ENCODE peak calls at places on chromosomes 11 and 22, in four cellular contexts. One of them, this sample, is unnamed. For H3K4me1, the result is how much of the 10 kb centered on the place peaks cover.

GRCh38 chr22:33402325-33402724 is 344.1 kb upstream of the SYN3 start:
- DNase-seq in HepG2: peak
- DNase-seq in HCT116: no peak
- DNase-seq in sigmoid colon: no peak
- DNase-seq in this sample: no peak

GRCh38 chr11:18192988-18193387 is 20.4 kb downstream of the MRGPRX4 start:
- DNase-seq in HepG2: no peak
- DNase-seq in sigmoid colon: no peak
- DNase-seq in HCT116: no peak
- DNase-seq in this sample: no peak

GRCh38 chr22:19679476-19680099 is 34.7 kb upstream of the SEPTIN5 start:
- DNase-seq in HepG2: no peak
- DNase-seq in sigmoid colon: peak
- DNase-seq in HCT116: no peak
- DNase-seq in this sample: peak

GRCh38 chr11:118939948-118940598 is 14.3 kb upstream of the BCL9L start:
- DNase-seq in HCT116: no peak
- DNase-seq in HepG2: no peak
- DNase-seq in sigmoid colon: peak
- DNase-seq in this sample: no peak

GRCh38 chr11:66966351-66966750 is 8.2 kb upstream of the PC start:
- DNase-seq in HepG2: peak
- DNase-seq in sigmoid colon: no peak
- DNase-seq in HCT116: no peak
- DNase-seq in this sample: no peak

GRCh38 chr22:47918936-47919505 is 1156.6 kb downstream of the TBC1D22A start:
- DNase-seq in HCT116: no peak
- DNase-seq in HepG2: no peak
- DNase-seq in sigmoid colon: no peak
- DNase-seq in this sample: no peak

GRCh38 chr22:40487663-40488249 is 117.4 kb downstream of the SGSM3 start:
- DNase-seq in sigmoid colon: no peak
- DNase-seq in HepG2: peak
- DNase-seq in HCT116: no peak
- DNase-seq in this sample: no peak

GRCh38 chr11:60786811-60787567 is 1.9 kb downstream of the MS4A10 start:
- DNase-seq in sigmoid colon: peak
- DNase-seq in HepG2: no peak
- DNase-seq in HCT116: no peak
- DNase-seq in this sample: no peak

GRCh38 chr22:33076368-33076767 is 18.2 kb upstream of the SYN3 start:
- DNase-seq in sigmoid colon: no peak
- DNase-seq in HCT116: no peak
- DNase-seq in HepG2: no peak
- DNase-seq in this sample: no peak

GRCh38 chr11:126416542-126417090 is 61.1 kb downstream of the ST3GAL4 start:
- DNase-seq in HCT116: no peak
- DNase-seq in sigmoid colon: peak
- DNase-seq in HepG2: no peak
- DNase-seq in this sample: peak

GRCh38 chr11:2732261-2732939 is 32.6 kb upstream of the KCNQ1OT1 start:
- DNase-seq in HepG2: peak
- DNase-seq in sigmoid colon: no peak
- DNase-seq in HCT116: no peak
- DNase-seq in this sample: no peak

GRCh38 chr11:66126808-66127555 is 56.9 kb downstream of the PACS1 start:
- DNase-seq in HepG2: no peak
- DNase-seq in HCT116: no peak
- DNase-seq in sigmoid colon: peak
- DNase-seq in this sample: no peak

GRCh38 chr11:59186130-59186594 is 14.2 kb downstream of the DTX4 start:
- DNase-seq in HepG2: peak
- DNase-seq in sigmoid colon: no peak
- DNase-seq in HCT116: peak
- DNase-seq in this sample: no peak

GRCh38 chr11:122232985-122233384 is 117.0 kb upstream of the BLID start:
- DNase-seq in sigmoid colon: no peak
- DNase-seq in HCT116: no peak
- DNase-seq in HepG2: no peak
- DNase-seq in this sample: no peak

GRCh38 chr11:122229611-122230386 is 113.8 kb upstream of the BLID start:
- DNase-seq in HCT116: no peak
- DNase-seq in HepG2: peak
- DNase-seq in sigmoid colon: no peak
- DNase-seq in this sample: no peak

GRCh38 chr11:122226810-122227379 is 110.9 kb upstream of the BLID start:
- DNase-seq in HCT116: no peak
- DNase-seq in HepG2: no peak
- DNase-seq in sigmoid colon: no peak
- DNase-seq in this sample: no peak

GRCh38 chr11:122229078-122229477 is 113.1 kb upstream of the BLID start:
- DNase-seq in HCT116: no peak
- DNase-seq in sigmoid colon: no peak
- DNase-seq in HepG2: no peak
- DNase-seq in this sample: no peak

GRCh38 chr11:122230387-122230760 is 114.4 kb upstream of the BLID start:
- DNase-seq in HCT116: no peak
- DNase-seq in HepG2: no peak
- DNase-seq in sigmoid colon: no peak
- DNase-seq in this sample: no peak
- H3K4me1 ChIP-seq in HCT116: under half
- H3K4me1 ChIP-seq in HepG2: under half
- H3K4me1 ChIP-seq in sigmoid colon: under half
- H3K4me1 ChIP-seq in this sample: under half

GRCh38 chr11:116171271-116172140 is 601.3 kb downstream of the BUD13 start:
- DNase-seq in HepG2: no peak
- DNase-seq in sigmoid colon: no peak
- DNase-seq in HCT116: no peak
- DNase-seq in this sample: no peak
- TF ChIP-seq POLR2AphosphoS5 in HepG2: no peak
- TF ChIP-seq POLR2AphosphoS5 in sigmoid colon: no peak
- TF ChIP-seq POLR2AphosphoS5 in HCT116: no peak
- TF ChIP-seq POLR2AphosphoS5 in this sample: no peak

DNA sequence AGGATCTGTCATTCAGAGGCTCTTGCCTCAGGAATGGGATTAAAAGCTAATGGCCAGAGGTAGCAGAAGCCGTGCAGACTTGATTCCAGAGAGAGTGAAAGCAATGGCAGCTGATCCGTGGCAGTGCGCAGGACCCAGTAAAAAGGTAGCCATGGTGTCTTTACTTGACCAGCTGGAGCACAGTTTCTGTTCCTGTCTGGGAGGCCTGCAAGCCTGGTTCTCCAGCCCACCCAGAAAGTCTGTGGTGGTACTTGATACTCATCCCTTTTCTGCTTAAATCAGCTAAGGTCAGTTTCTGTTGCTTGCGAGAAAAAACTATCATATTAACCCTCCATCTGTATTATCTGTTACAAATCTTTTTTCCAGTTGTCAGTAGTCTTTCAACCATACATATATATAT is 86.7 kb downstream of the RPS6KA4 start:
- DNase-seq in HCT116: no peak
- DNase-seq in sigmoid colon: peak
- DNase-seq in HepG2: no peak
- DNase-seq in this sample: peak
- H3K4me1 ChIP-seq in HCT116: under half
- H3K4me1 ChIP-seq in sigmoid colon: under half
- H3K4me1 ChIP-seq in HepG2: under half
- H3K4me1 ChIP-seq in this sample: under half

DNA sequence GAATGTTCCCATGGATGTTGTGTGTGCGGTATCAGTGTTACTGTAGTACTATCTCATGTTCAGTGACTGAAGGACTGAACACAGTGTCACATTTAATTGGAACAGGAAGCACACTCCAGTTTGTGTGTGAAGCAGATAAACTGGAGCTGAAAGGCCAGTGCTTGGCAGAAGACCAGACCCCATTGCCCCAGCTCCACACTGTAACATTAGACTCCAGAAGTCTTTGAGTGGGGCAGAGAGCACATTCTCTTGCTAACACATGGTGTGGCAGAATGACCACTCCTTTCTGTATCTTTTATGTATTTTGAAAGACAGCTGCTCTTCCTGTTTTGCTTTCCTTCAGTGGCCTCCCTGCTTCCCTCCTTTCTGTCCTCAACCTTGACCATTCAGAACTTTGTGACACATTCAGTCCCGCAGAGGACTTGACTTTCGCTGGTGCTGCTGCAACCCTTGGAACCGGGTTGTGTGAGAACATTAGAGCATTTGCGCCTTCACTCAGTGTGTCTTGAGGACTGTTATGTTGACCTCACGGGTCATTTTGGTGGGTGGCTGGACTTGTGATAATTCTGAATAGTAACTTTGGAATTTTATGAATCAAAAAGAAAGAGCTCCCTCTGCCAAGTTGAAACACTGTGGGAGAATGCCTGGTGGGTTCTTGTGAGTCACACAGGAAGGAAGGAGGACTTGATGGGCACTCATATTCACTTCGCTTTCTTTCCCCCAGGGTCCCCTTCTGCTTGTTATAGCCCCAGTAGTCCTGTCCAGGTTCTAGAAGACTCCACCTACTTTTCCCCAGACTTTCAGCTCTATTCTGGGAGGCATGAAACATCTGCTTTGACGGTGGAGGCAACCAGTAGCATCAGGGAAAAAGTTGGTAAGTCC is 26.4 kb downstream of the AMOTL1 start:
- DNase-seq in HepG2: no peak
- DNase-seq in sigmoid colon: peak
- DNase-seq in HCT116: peak
- DNase-seq in this sample: no peak
- TF ChIP-seq POLR2AphosphoS5 in HepG2: no peak
- TF ChIP-seq POLR2AphosphoS5 in sigmoid colon: peak
- TF ChIP-seq POLR2AphosphoS5 in HCT116: no peak
- TF ChIP-seq POLR2AphosphoS5 in this sample: peak

GRCh38 chr11:122663764-122664163 is 8.2 kb downstream of the UBASH3B start:
- DNase-seq in sigmoid colon: no peak
- DNase-seq in HepG2: no peak
- DNase-seq in HCT116: no peak
- DNase-seq in this sample: no peak
- H3K4me1 ChIP-seq in sigmoid colon: under half
- H3K4me1 ChIP-seq in HepG2: under half
- H3K4me1 ChIP-seq in HCT116: under half
- H3K4me1 ChIP-seq in this sample: under half

GRCh38 chr11:86742436-86742805 is 57.9 kb upstream of the PRSS23 start:
- DNase-seq in sigmoid colon: no peak
- DNase-seq in HepG2: no peak
- DNase-seq in HCT116: no peak
- DNase-seq in this sample: no peak

GRCh38 chr11:86743223-86744118 is 56.9 kb upstream of the PRSS23 start:
- DNase-seq in HepG2: peak
- DNase-seq in HCT116: peak
- DNase-seq in sigmoid colon: peak
- DNase-seq in this sample: peak

GRCh38 chr11:86738615-86739014 is 61.7 kb upstream of the PRSS23 start:
- DNase-seq in sigmoid colon: no peak
- DNase-seq in HCT116: no peak
- DNase-seq in HepG2: no peak
- DNase-seq in this sample: no peak

GRCh38 chr11:86741489-86742435 is 58.6 kb upstream of the PRSS23 start:
- DNase-seq in sigmoid colon: no peak
- DNase-seq in HepG2: peak
- DNase-seq in HCT116: no peak
- DNase-seq in this sample: no peak

DNA sequence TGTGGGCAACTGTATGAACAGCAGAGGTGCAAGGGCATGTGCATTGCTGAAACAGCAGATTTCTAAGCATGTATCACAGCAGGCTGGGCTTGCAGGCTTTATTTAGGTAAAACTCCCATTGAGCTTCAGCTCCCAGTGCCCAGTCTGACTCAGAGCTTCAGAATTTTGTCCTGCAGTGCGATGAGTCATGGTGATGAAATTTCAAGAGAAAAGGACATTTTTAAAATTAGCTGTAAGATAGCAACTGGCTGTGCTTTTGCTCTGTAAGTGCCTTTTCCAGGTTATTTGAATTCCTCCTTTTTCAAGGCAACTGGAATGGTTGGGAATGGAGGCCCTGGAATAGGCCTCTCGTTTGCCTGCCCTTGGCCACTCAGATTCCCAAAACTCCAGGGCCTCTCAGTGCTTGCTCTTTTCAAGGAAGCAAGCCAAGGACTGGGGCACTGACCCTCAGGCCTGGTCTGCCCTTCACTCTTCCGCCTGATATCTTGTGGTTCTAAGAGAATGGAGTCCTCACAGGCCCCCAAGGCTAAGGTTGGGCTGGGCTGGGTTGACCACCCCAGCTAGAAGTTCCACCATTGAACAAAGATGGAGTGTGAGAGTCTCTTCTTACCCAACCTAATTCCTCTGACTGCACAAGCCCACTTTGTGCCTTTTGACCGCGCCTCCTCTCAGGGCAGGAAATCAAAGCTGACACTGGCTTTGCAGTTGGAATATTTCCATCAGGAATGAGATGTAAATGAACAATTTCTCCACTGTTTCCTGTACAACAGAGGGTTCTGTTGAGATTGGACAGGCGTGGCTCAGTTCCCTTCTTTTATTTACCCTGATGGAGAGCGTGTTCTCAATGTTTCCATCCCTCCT is 59.5 kb upstream of the PRSS23 start:
- DNase-seq in HepG2: peak
- DNase-seq in HCT116: peak
- DNase-seq in sigmoid colon: peak
- DNase-seq in this sample: peak
- TF ChIP-seq POLR2AphosphoS5 in HepG2: no peak
- TF ChIP-seq POLR2AphosphoS5 in HCT116: peak
- TF ChIP-seq POLR2AphosphoS5 in sigmoid colon: peak
- TF ChIP-seq POLR2AphosphoS5 in this sample: no peak

DNA sequence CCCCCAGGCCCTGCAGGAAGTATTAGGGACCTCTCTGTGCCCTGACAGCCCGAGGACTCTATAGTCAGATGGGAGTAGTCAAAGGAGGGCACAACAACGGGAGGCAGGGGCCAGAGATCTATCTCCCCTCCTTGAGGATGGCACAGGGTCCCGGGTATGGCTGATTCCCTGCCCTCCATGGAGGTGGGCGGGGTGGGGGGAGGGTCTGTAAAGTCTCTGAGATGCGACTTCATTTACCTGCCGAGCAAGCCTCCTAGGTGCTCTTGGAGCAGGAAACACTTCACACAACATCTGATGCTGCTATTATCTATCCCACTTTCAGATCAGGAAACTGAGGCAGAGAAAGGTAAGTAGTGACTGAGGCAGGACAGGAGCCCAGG is 769 bp upstream of the CDC42EP1 start:
- DNase-seq in HepG2: no peak
- DNase-seq in sigmoid colon: no peak
- DNase-seq in HCT116: no peak
- DNase-seq in this sample: no peak
- H3K4me1 ChIP-seq in HepG2: half or more
- H3K4me1 ChIP-seq in sigmoid colon: under half
- H3K4me1 ChIP-seq in HCT116: half or more
- H3K4me1 ChIP-seq in this sample: under half

This sample was measured in breast epithelium.